ENCODE peak calls at places on chromosomes 7 and 10, in five cellular contexts. C is H54, Y is germinal center, D is D341Med, O is OCI-LY7. G is an unnamed sample.

GRCh38 chr7:43085992-43086391 is 26.5 kb upstream of the HECW1 start:
- DNase-seq in C (no peak), Y (no peak), D (no peak), O (no peak), G (no peak)

GRCh38 chr7:154698726-154699291 is 304.1 kb downstream of the PAXIP1 start:
- DNase-seq in C (peak), Y (peak), D (no peak), O (peak), G (no peak)

GRCh38 chr10:118914626-118915025 is 114.9 kb upstream of the NANOS1 start:
- DNase-seq in C (no peak), Y (no peak), D (peak), O (no peak), G (no peak)

GRCh38 chr7:124782335-124782734 is 16.7 kb upstream of the GPR37 start:
- DNase-seq in C (no peak), Y (no peak), D (no peak), O (no peak), G (no peak)

GRCh38 chr7:19969859-19970493 is 196.6 kb upstream of the TMEM196 start:
- DNase-seq in C (peak), Y (no peak), D (no peak), O (no peak), G (no peak)

GRCh38 chr10:12388671-12389070 is 39.3 kb downstream of the CAMK1D start:
- DNase-seq in C (no peak), Y (no peak), D (no peak), O (no peak), G (no peak)

GRCh38 chr7:43905954-43906326 is 456 bp downstream of the URGCP start:
- DNase-seq in C (peak), Y (peak), D (peak), O (no peak), G (no peak)

GRCh38 chr10:49283491-49283890 is 15.5 kb upstream of the C10orf71 start:
- DNase-seq in C (no peak), Y (no peak), D (no peak), O (no peak), G (no peak)

GRCh38 chr10:79562135-79562756 is 2.0 kb upstream of the SFTPA2 start:
- DNase-seq in C (peak), Y (peak), D (peak), O (peak), G (peak)

GRCh38 chr7:12322287-12322902 is 81.3 kb downstream of the VWDE start:
- DNase-seq in C (no peak), Y (no peak), D (no peak), O (peak), G (no peak)

GRCh38 chr10:52659085-52659484 is 113.5 kb downstream of the MBL2 start:
- DNase-seq in C (no peak), Y (no peak), D (no peak), O (no peak), G (no peak)

GRCh38 chr7:157239571-157240270 is 97.1 kb upstream of the DNAJB6 start:
- DNase-seq in C (no peak), Y (no peak), D (no peak), O (no peak), G (no peak)

GRCh38 chr7:26868841-26869505 is 4.6 kb upstream of the SKAP2 start:
- DNase-seq in C (peak), Y (no peak), D (no peak), O (no peak), G (no peak)

GRCh38 chr7:80722596-80723141 is 84.2 kb downstream of the CD36 start:
- DNase-seq in C (peak), Y (no peak), D (no peak), O (no peak), G (no peak)

GRCh38 chr7:17580861-17581260 is 282.4 kb downstream of the AHR start:
- DNase-seq in C (no peak), Y (no peak), D (no peak), O (no peak), G (no peak)

GRCh38 chr10:18136056-18136916 is 3.9 kb upstream of the CACNB2 start:
- DNase-seq in C (no peak), Y (no peak), D (no peak), O (no peak), G (no peak)

GRCh38 chr10:110643670-110644597 is at the start of gene RBM20:
- DNase-seq in C (peak), Y (peak), D (peak), O (no peak), G (no peak)

GRCh38 chr7:43449577-43449976 is 133.3 kb upstream of the STK17A start:
- DNase-seq in C (no peak), Y (no peak), D (no peak), O (no peak), G (no peak)

GRCh38 chr10:124745257-124745656 is 1.1 kb upstream of the FAM53B start:
- DNase-seq in C (no peak), Y (no peak), D (no peak), O (no peak), G (no peak)

GRCh38 chr10:24215603-24216002 is 6.7 kb downstream of the KIAA1217 start:
- DNase-seq in C (no peak), Y (no peak), D (no peak), O (no peak), G (peak)